ENCODE peak calls at places on chromosomes 2 and 18, in four cellular contexts. P is H9, T is IMR-90, Z is neuronal stem cell. V is an unnamed sample. For H3K4me1, the result is how much of the 10 kb centered on the place peaks cover.

GRCh38 chr2:230343747-230344146 is 16.8 kb downstream of the SP140L start:
- DNase-seq in P (no peak), T (peak), Z (no peak), V (no peak)

GRCh38 chr2:68196120-68196716 is 38.5 kb downstream of the PNO1 start:
- DNase-seq in P (no peak), T (peak), Z (no peak), V (peak)

GRCh38 chr2:64101141-64101591 is 43.1 kb downstream of the PELI1 start:
- DNase-seq in P (no peak), T (peak), Z (no peak), V (no peak)

GRCh38 chr2:237223208-237223861 is 137.6 kb downstream of the COPS8 start:
- DNase-seq in P (no peak), T (peak), Z (no peak), V (no peak)

GRCh38 chr2:30732876-30733275 is 74.4 kb downstream of the CAPN13 start:
- DNase-seq in P (no peak), T (no peak), Z (no peak), V (no peak)

GRCh38 chr2:121137571-121137970 is 147.4 kb downstream of the TFCP2L1 start:
- DNase-seq in P (no peak), T (no peak), Z (no peak), V (no peak)

GRCh38 chr2:191217580-191217979 is 27.6 kb upstream of the MYO1B start:
- DNase-seq in P (no peak), T (peak), Z (no peak), V (no peak)

GRCh38 chr2:204110250-204111183 is 174.0 kb downstream of the ICOS start:
- DNase-seq in P (no peak), T (no peak), Z (no peak), V (peak)

GRCh38 chr2:119338826-119339561 is 27.6 kb downstream of the C2orf76 start:
- DNase-seq in P (no peak), T (no peak), Z (no peak), V (no peak)

GRCh38 chr2:73859721-73860586 is 31.2 kb downstream of the STAMBP start:
- DNase-seq in P (no peak), T (peak), Z (no peak), V (peak)

GRCh38 chr2:232310189-232310588 is 68.4 kb upstream of the ALPP start:
- DNase-seq in P (no peak), T (no peak), Z (no peak), V (no peak)

GRCh38 chr2:117902933-117903332 is 88.4 kb downstream of the DDX18 start:
- DNase-seq in P (no peak), T (no peak), Z (no peak), V (no peak)

GRCh38 chr2:72143441-72144356 is 4.0 kb downstream of the CYP26B1 start:
- DNase-seq in P (peak), T (no peak), Z (no peak), V (peak)

GRCh38 chr2:187586091-187586632 is 31.9 kb upstream of the TFPI start:
- DNase-seq in P (no peak), T (peak), Z (no peak), V (peak)

GRCh38 chr2:83251473-83251872 is 1207.6 kb downstream of the SUCLG1 start:
- DNase-seq in P (no peak), T (no peak), Z (no peak), V (no peak)

GRCh38 chr2:155368934-155369333 is 670.4 kb downstream of the KCNJ3 start:
- DNase-seq in P (no peak), T (peak), Z (no peak), V (no peak)

GRCh38 chr2:180690611-180691010 is 289.8 kb upstream of the UBE2E3 start:
- DNase-seq in P (no peak), T (peak), Z (no peak), V (no peak)

GRCh38 chr2:109410021-109410815 is 203.5 kb downstream of the SEPTIN10 start:
- DNase-seq in P (no peak), T (peak), Z (peak), V (no peak)

GRCh38 chr2:233346374-233346773 is 7.9 kb upstream of the DGKD start:
- DNase-seq in P (no peak), T (no peak), Z (no peak), V (no peak)

GRCh38 chr18:35247412-35248249 is 6.8 kb downstream of the ZNF397 start:
- DNase-seq in P (no peak), T (no peak), Z (no peak), V (peak)

GRCh38 chr18:63887424-63887823 is at the start of gene SERPINB2:
- DNase-seq in P (no peak), T (peak), Z (no peak), V (peak)

GRCh38 chr2:27914046-27914792 is 23.7 kb downstream of the BABAM2 start:
- DNase-seq in P (no peak), T (peak), Z (no peak), V (no peak)

GRCh38 chr18:3015203-3015590 is 2.3 kb upstream of the LPIN2 start:
- DNase-seq in P (no peak), T (peak), Z (no peak), V (peak)

GRCh38 chr2:124699001-124699565 is 674.0 kb downstream of the CNTNAP5 start:
- DNase-seq in P (no peak), T (peak), Z (no peak), V (no peak)

GRCh38 chr2:20641123-20641985 is 9.5 kb downstream of the HS1BP3 start:
- DNase-seq in P (no peak), T (peak), Z (no peak), V (no peak)

GRCh38 chr2:95012881-95013550 is 12.5 kb upstream of the MAL start:
- DNase-seq in P (no peak), T (no peak), Z (no peak), V (no peak)

GRCh38 chr2:96505231-96505889 is at the start of gene NEURL3:
- DNase-seq in P (no peak), T (peak), Z (no peak), V (peak)

GRCh38 chr2:46847726-46848421 is 67.7 kb downstream of the MCFD2 start:
- DNase-seq in P (no peak), T (peak), Z (no peak), V (peak)

GRCh38 chr2:217715484-217715883 is 287.3 kb downstream of the TNS1 start:
- DNase-seq in P (no peak), T (no peak), Z (no peak), V (no peak)

GRCh38 chr18:79956276-79956675 is 4.8 kb upstream of the SLC66A2 start:
- DNase-seq in P (no peak), T (no peak), Z (no peak), V (no peak)

GRCh38 chr2:27316655-27317412 is 6.1 kb downstream of the MPV17 start:
- DNase-seq in P (no peak), T (no peak), Z (no peak), V (no peak)

GRCh38 chr2:109279243-109279860 is 150.3 kb downstream of the SH3RF3 start:
- DNase-seq in P (peak), T (peak), Z (no peak), V (no peak)

GRCh38 chr2:72144746-72145657 is 2.7 kb downstream of the CYP26B1 start:
- DNase-seq in P (peak), T (no peak), Z (peak), V (peak)

GRCh38 chr2:27966466-27966865 is 75.9 kb downstream of the BABAM2 start:
- DNase-seq in P (no peak), T (peak), Z (no peak), V (no peak)

GRCh38 chr18:37385846-37386435 is 179.7 kb downstream of the CELF4 start:
- DNase-seq in P (no peak), T (peak), Z (peak), V (peak)

GRCh38 chr2:173355132-173355865 is 627 bp downstream of the CDCA7 start:
- DNase-seq in P (peak), T (peak), Z (peak), V (peak)

GRCh38 chr2:173355866-173356508 is 1.3 kb downstream of the CDCA7 start:
- DNase-seq in P (no peak), T (no peak), Z (peak), V (no peak)

GRCh38 chr2:173353556-173353955 is 1.1 kb upstream of the CDCA7 start:
- DNase-seq in P (no peak), T (no peak), Z (peak), V (no peak)

GRCh38 chr2:173354073-173354600 is 535 bp upstream of the CDCA7 start:
- DNase-seq in P (no peak), T (no peak), Z (peak), V (peak)

GRCh38 chr2:173354601-173355131 is at the start of gene CDCA7:
- DNase-seq in P (peak), T (peak), Z (peak), V (peak)
- H3K18ac ChIP-seq in P (peak), T (no peak), Z (peak), V (peak)

DNA sequence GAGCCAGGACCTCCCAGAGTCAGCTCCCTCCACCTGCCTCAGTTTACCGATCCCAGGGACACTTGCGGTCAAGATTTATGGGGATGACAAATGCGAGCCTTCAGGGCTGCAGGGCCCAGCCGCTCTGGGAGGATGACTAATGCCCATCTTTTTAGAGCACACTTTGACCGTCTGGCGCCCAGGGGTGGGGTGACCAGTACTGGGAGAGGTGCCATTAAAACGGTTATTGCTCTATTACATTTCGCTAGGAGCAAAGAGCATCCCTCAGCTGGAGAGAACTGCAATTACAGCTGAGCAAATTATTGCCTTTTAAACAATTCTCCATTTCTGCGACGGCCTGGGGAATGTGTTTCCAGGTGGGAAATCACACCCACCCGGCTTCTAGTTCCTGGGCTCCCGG is 42.6 kb upstream of the HPCAL1 start:
- DNase-seq in P (no peak), T (no peak), Z (no peak), V (no peak)
- H3K9ac ChIP-seq in P (no peak), T (no peak), Z (no peak), V (no peak)

GRCh38 chr2:205367536-205367935 is 314.8 kb upstream of the NRP2 start:
- DNase-seq in P (no peak), T (peak), Z (no peak), V (no peak)

GRCh38 chr2:205361970-205362369 is 320.3 kb upstream of the NRP2 start:
- DNase-seq in P (no peak), T (no peak), Z (no peak), V (no peak)

GRCh38 chr2:205366336-205367060 is 315.8 kb upstream of the NRP2 start:
- DNase-seq in P (no peak), T (peak), Z (no peak), V (peak)

GRCh38 chr2:205361272-205361671 is 321.0 kb upstream of the NRP2 start:
- DNase-seq in P (no peak), T (no peak), Z (no peak), V (peak)

GRCh38 chr2:205364261-205364660 is 318.0 kb upstream of the NRP2 start:
- DNase-seq in P (no peak), T (no peak), Z (no peak), V (no peak)
- H3K4me1 ChIP-seq in P (under half), T (under half), Z (under half), V (under half)

GRCh38 chr2:207670887-207671286 is 40.6 kb upstream of the CCNYL1 start:
- DNase-seq in P (peak), T (no peak), Z (no peak), V (no peak)
- H3K18ac ChIP-seq in P (no peak), T (no peak), Z (no peak), V (no peak)

GRCh38 chr2:212968284-212969081 is 182.9 kb downstream of the IKZF2 start:
- DNase-seq in P (no peak), T (no peak), Z (peak), V (peak)
- H3K9ac ChIP-seq in P (no peak), T (no peak), Z (no peak), V (no peak)

GRCh38 chr2:201059961-201060525 is 11.4 kb downstream of the HYCC2 start:
- DNase-seq in P (no peak), T (no peak), Z (no peak), V (no peak)

GRCh38 chr2:201058914-201059313 is 12.6 kb downstream of the HYCC2 start:
- DNase-seq in P (no peak), T (no peak), Z (no peak), V (no peak)

GRCh38 chr2:201064797-201065329 is 6.6 kb downstream of the HYCC2 start:
- DNase-seq in P (no peak), T (no peak), Z (no peak), V (no peak)
- H3K4me1 ChIP-seq in P (under half), T (under half), Z (under half), V (under half)

GRCh38 chr2:239008004-239008403 is 160.1 kb downstream of the TWIST2 start:
- DNase-seq in P (no peak), T (no peak), Z (no peak), V (no peak)

GRCh38 chr2:239002960-239003932 is 155.4 kb downstream of the TWIST2 start:
- DNase-seq in P (no peak), T (peak), Z (no peak), V (no peak)

GRCh38 chr2:239003933-239004636 is 156.2 kb downstream of the TWIST2 start:
- DNase-seq in P (no peak), T (no peak), Z (no peak), V (no peak)

GRCh38 chr2:239006886-239007285 is 159.0 kb downstream of the TWIST2 start:
- DNase-seq in P (no peak), T (peak), Z (no peak), V (no peak)

DNA sequence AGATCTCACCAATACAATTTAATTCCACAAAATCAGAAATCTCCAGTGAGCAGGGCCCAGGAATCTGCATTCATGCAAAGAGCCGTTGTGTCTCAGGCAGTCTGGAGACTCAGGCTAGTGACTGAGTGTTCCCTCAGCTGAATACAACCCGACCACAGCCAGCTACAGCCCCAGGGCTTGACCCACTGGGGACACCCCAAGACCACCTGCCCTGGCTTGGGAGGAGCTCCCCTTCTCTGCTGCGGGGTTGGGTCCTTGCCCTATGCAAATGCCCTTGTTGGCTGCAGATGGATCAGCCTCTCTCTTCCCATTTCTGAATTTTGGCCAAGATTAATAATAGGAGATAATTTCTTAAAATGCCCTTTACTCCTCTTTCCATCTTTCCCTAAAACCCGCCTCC is 157.7 kb downstream of the TWIST2 start:
- DNase-seq in P (no peak), T (no peak), Z (no peak), V (no peak)
- H3K18ac ChIP-seq in P (no peak), T (no peak), Z (no peak), V (no peak)

GRCh38 chr18:9876867-9877654 is 8.7 kb upstream of the TXNDC2 start:
- DNase-seq in P (no peak), T (peak), Z (no peak), V (peak)
- H3K9ac ChIP-seq in P (no peak), T (peak), Z (no peak), V (no peak)

DNA sequence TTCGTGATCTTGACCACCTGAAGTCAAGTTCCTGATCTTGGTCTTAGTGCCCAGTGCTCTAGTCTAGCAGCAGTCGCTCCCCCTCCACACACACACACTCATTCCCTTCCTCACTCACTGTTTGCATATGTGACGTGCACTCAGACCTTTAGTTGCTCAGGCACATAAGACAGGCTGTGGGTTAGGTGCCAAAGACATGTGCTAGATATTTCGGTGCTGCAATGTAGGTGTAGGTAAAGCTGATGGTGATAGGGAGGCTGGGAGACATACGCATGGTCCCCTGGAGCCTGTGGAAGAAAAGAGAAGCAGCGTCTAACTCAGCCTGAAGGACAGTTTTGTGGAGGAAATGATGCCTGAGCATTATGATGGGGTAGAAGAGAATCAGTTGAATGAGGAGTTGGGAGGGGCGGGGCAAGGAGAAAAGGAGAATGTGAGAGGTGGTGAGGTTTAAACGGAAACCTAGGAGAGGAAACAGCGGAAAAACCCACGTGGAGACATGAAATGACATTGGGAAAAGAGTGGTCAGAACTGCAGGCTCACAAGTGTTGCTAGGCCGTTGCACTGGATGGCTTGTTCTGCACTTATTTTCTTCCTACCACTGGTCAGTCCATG is 3.9 kb downstream of the TTC39C start:
- DNase-seq in P (no peak), T (no peak), Z (no peak), V (no peak)
- H3K4me1 ChIP-seq in P (under half), T (under half), Z (under half), V (under half)